ENCODE peak calls at places on chromosomes 13 and 19, in six cellular contexts. R, I, Q, V, Y and P are unnamed samples.

GRCh38 chr13:94966380-94966779 is 254.0 kb upstream of the SOX21 start:
- DNase-seq in R (no peak), I (no peak), Q (no peak), V (no peak), Y (no peak), P (no peak)

GRCh38 chr13:98301721-98302120 is 124.7 kb upstream of the RNF113B start:
- DNase-seq in R (no peak), I (peak), Q (no peak), V (no peak), Y (no peak), P (no peak)

GRCh38 chr13:21516806-21517205 is 57.7 kb upstream of the ZDHHC20 start:
- DNase-seq in R (no peak), I (no peak), Q (no peak), V (no peak), Y (no peak), P (no peak)

GRCh38 chr13:79405501-79405830 is 589 bp downstream of the RBM26 start:
- DNase-seq in R (no peak), I (peak), Q (no peak), V (no peak), Y (no peak), P (no peak)

GRCh38 chr19:18422530-18423191 is 3.5 kb downstream of the SSBP4 start:
- DNase-seq in R (no peak), I (no peak), Q (no peak), V (no peak), Y (no peak), P (peak)

GRCh38 chr13:93861818-93862217 is 617.7 kb downstream of the DCT start:
- DNase-seq in R (peak), I (peak), Q (no peak), V (no peak), Y (no peak), P (no peak)

GRCh38 chr13:48231080-48231479 is 1.9 kb upstream of the ITM2B start:
- DNase-seq in R (peak), I (peak), Q (no peak), V (no peak), Y (no peak), P (no peak)

GRCh38 chr19:8517551-8518442 is 3.8 kb upstream of the ZNF414 start:
- DNase-seq in R (peak), I (peak), Q (peak), V (no peak), Y (no peak), P (no peak)

GRCh38 chr19:29928831-29929230 is 13.2 kb upstream of the URI1 start:
- DNase-seq in R (no peak), I (no peak), Q (no peak), V (no peak), Y (no peak), P (no peak)

GRCh38 chr19:39407644-39408391 is 1.2 kb downstream of the ZFP36 start:
- DNase-seq in R (peak), I (peak), Q (peak), V (peak), Y (peak), P (peak)

GRCh38 chr19:8421484-8422461 is 8.7 kb downstream of the MARCHF2 start:
- DNase-seq in R (no peak), I (no peak), Q (no peak), V (no peak), Y (no peak), P (no peak)

GRCh38 chr19:4640247-4641000 is 1.1 kb downstream of the TNFAIP8L1 start:
- DNase-seq in R (no peak), I (no peak), Q (no peak), V (no peak), Y (no peak), P (no peak)

GRCh38 chr13:110280996-110281688 is 25.8 kb downstream of the COL4A1 start:
- DNase-seq in R (no peak), I (no peak), Q (no peak), V (no peak), Y (peak), P (no peak)

GRCh38 chr19:48419158-48419920 is 25.9 kb downstream of the GRIN2D start:
- DNase-seq in R (peak), I (peak), Q (peak), V (peak), Y (no peak), P (peak)

GRCh38 chr19:1941146-1942077 is at the start of gene CSNK1G2:
- DNase-seq in R (no peak), I (no peak), Q (no peak), V (peak), Y (no peak), P (no peak)

GRCh38 chr13:84873951-84874350 is 925.3 kb downstream of the SLITRK6 start:
- DNase-seq in R (no peak), I (no peak), Q (no peak), V (no peak), Y (no peak), P (no peak)

GRCh38 chr19:39425744-39426143 is 10.0 kb downstream of the RPS16 start:
- DNase-seq in R (no peak), I (no peak), Q (no peak), V (no peak), Y (no peak), P (no peak)

GRCh38 chr13:113548171-113548641 is 36.3 kb upstream of the TFDP1 start:
- DNase-seq in R (peak), I (peak), Q (no peak), V (no peak), Y (peak), P (no peak)

GRCh38 chr13:73200432-73200831 is 141.6 kb downstream of the KLF5 start:
- DNase-seq in R (peak), I (peak), Q (no peak), V (no peak), Y (no peak), P (no peak)

GRCh38 chr19:6417713-6418561 is 6.7 kb downstream of the KHSRP start:
- DNase-seq in R (peak), I (no peak), Q (no peak), V (no peak), Y (no peak), P (no peak)

GRCh38 chr19:6528544-6529121 is 2.2 kb upstream of the TNFSF9 start:
- DNase-seq in R (peak), I (no peak), Q (no peak), V (peak), Y (peak), P (no peak)

GRCh38 chr13:48993150-48993549 is 17.4 kb downstream of the FNDC3A start:
- DNase-seq in R (no peak), I (no peak), Q (no peak), V (no peak), Y (no peak), P (no peak)

GRCh38 chr13:24284876-24285275 is 24.5 kb upstream of the C1QTNF9 start:
- DNase-seq in R (no peak), I (no peak), Q (no peak), V (no peak), Y (no peak), P (no peak)

GRCh38 chr13:98273067-98273823 is 96.2 kb upstream of the RNF113B start:
- DNase-seq in R (no peak), I (no peak), Q (no peak), V (no peak), Y (no peak), P (no peak)

GRCh38 chr13:104854007-104854406 is 1681.5 kb downstream of the EFNB2 start:
- DNase-seq in R (no peak), I (no peak), Q (no peak), V (no peak), Y (no peak), P (no peak)

GRCh38 chr19:35673121-35673804 is 6.9 kb downstream of the UPK1A start:
- DNase-seq in R (peak), I (peak), Q (peak), V (no peak), Y (peak), P (peak)

GRCh38 chr19:55370305-55370988 is at the start of gene IL11:
- DNase-seq in R (no peak), I (no peak), Q (no peak), V (no peak), Y (no peak), P (no peak)